ENCODE peak calls at places on chromosomes 5 and 9, in eight cellular contexts. T is BE2C; E is PC-9; Q is IMR-90; D is CD8-positive, alpha-beta T cell; K is astrocyte; P is DND-41; M is iPS DF 6.9. R is an unnamed sample.

GRCh38 chr5:92678576-92679105 is 902.4 kb downstream of the NR2F1-AS1 start:
- DNase-seq in E (no peak), P (no peak), T (peak; percentile 11), K (no peak), M (no peak), D (no peak), Q (no peak), R (no peak)

GRCh38 chr5:72394688-72395087 is 74.5 kb downstream of the PTCD2 start:
- DNase-seq in P (no peak), K (no peak), Q (no peak), T (peak; percentile 19), E (no peak), M (no peak), D (no peak), R (no peak)

GRCh38 chr9:87615547-87616148 is 110.3 kb upstream of the CTSL start:
- DNase-seq in P (no peak), M (no peak), E (peak; percentile 79), Q (no peak), D (no peak), T (no peak), K (peak; percentile 37), R (no peak)

GRCh38 chr9:35035851-35036701 is 36.3 kb downstream of the VCP start:
- DNase-seq in Q (peak; percentile 38), M (no peak), D (peak; percentile 58), P (no peak), T (no peak), E (no peak), K (no peak), R (peak; percentile 59)

GRCh38 chr5:96941140-96941539 is 5.3 kb downstream of the LNPEP start:
- DNase-seq in T (no peak), E (no peak), Q (no peak), D (no peak), P (no peak), K (no peak), M (no peak), R (no peak)

GRCh38 chr9:21056931-21057330 is 20.8 kb downstream of the IFNB1 start:
- DNase-seq in Q (peak; percentile 49), K (peak; percentile 21), M (no peak), E (no peak), D (no peak), P (no peak), T (no peak), R (no peak)

GRCh38 chr9:99137225-99137624 is 32.3 kb downstream of the TGFBR1 start:
- DNase-seq in M (no peak), T (no peak), E (no peak), Q (no peak), K (no peak), D (no peak), P (no peak), R (no peak)

GRCh38 chr9:12759767-12760166 is 15.1 kb upstream of the LURAP1L start:
- DNase-seq in P (no peak), E (no peak), Q (peak; percentile 73), D (no peak), M (no peak), T (no peak), K (peak; percentile 36), R (no peak)

GRCh38 chr9:120477534-120478001 is 102.4 kb downstream of the CDK5RAP2 start:
- DNase-seq in D (no peak), Q (peak; percentile 90), T (peak; percentile 58), P (peak; percentile 30), E (peak; percentile 52), K (peak; percentile 88), M (peak; percentile 48), R (peak; percentile 44)

GRCh38 chr5:178252258-178252657 is 19.7 kb upstream of the PHYKPL start:
- DNase-seq in Q (no peak), P (no peak), M (no peak), D (no peak), T (no peak), E (no peak), K (no peak), R (no peak)

GRCh38 chr9:117795271-117795670 is 91.1 kb downstream of the TLR4 start:
- DNase-seq in T (no peak), E (no peak), Q (no peak), P (no peak), M (no peak), K (no peak), D (no peak), R (no peak)

GRCh38 chr9:91053824-91054223 is 252.2 kb downstream of the SYK start:
- DNase-seq in E (no peak), M (no peak), P (no peak), D (no peak), K (no peak), Q (no peak), T (no peak), R (no peak)

GRCh38 chr5:31921852-31922305 is 252.2 kb downstream of the GOLPH3 start:
- DNase-seq in Q (peak; percentile 49), D (no peak), K (peak; percentile 97), E (no peak), T (no peak), M (no peak), P (no peak), R (no peak)

GRCh38 chr5:150618588-150619281 is 21.7 kb upstream of the SYNPO start:
- DNase-seq in D (no peak), P (no peak), Q (peak; percentile 62), E (no peak), K (peak; percentile 78), T (peak; percentile 78), M (no peak), R (peak; percentile 64)

GRCh38 chr9:121541945-121542344 is 42.3 kb upstream of the GGTA1 start:
- DNase-seq in E (no peak), Q (no peak), K (no peak), D (no peak), P (no peak), T (no peak), M (no peak), R (no peak)

GRCh38 chr5:38716516-38716915 is 129.3 kb upstream of the OSMR start:
- DNase-seq in D (no peak), P (no peak), K (no peak), E (no peak), M (no peak), T (no peak), Q (no peak), R (no peak)

GRCh38 chr9:95055851-95056551 is 261.5 kb downstream of the FANCC start:
- DNase-seq in P (no peak), E (no peak), T (peak; percentile 65), Q (peak; percentile 77), K (peak; percentile 66), D (no peak), M (no peak), R (no peak)

GRCh38 chr9:136451221-136451877 is 11.7 kb upstream of the INPP5E start:
- DNase-seq in D (no peak), E (no peak), P (no peak), Q (no peak), K (no peak), T (no peak), M (no peak), R (no peak)

GRCh38 chr9:136454026-136454796 is 14.6 kb upstream of the INPP5E start:
- DNase-seq in T (no peak), P (no peak), M (no peak), Q (no peak), D (no peak), K (no peak), E (no peak), R (no peak)

GRCh38 chr9:136456257-136456656 is 16.6 kb upstream of the INPP5E start:
- DNase-seq in K (no peak), P (no peak), T (no peak), Q (no peak), M (no peak), D (no peak), E (no peak), R (no peak)

GRCh38 chr9:136455043-136456002 is 15.7 kb upstream of the INPP5E start:
- DNase-seq in K (no peak), M (no peak), P (no peak), D (no peak), E (no peak), T (no peak), Q (no peak), R (no peak)

GRCh38 chr9:136453326-136453725 is 13.7 kb upstream of the INPP5E start:
- DNase-seq in M (no peak), K (no peak), P (no peak), T (no peak), Q (no peak), E (no peak), D (no peak), R (no peak)
- H3K36me3 ChIP-seq in M (peaks cover 50% of the 10 kb centered on the region), K (peaks cover 28% of the 10 kb centered on the region), P (peaks cover 87% of the 10 kb centered on the region), T (peaks cover 62% of the 10 kb centered on the region), Q (peaks cover 77% of the 10 kb centered on the region), E (peaks cover 5% of the 10 kb centered on the region), D (peaks cover 56% of the 10 kb centered on the region), R (peaks cover 40% of the 10 kb centered on the region)

GRCh38 chr5:112921833-112922817 is at the start of gene REEP5:
- DNase-seq in M (peak; percentile 41), E (peak; percentile 85), Q (peak; percentile 69), P (peak; percentile 85), K (peak; percentile 45), T (peak; percentile 92), D (peak; percentile 92), R (peak; percentile 92)
- H3K36me3 ChIP-seq in M (no peaks in the 10 kb centered on the region), E (no peaks in the 10 kb centered on the region), Q (peaks cover 12% of the 10 kb centered on the region), P (peaks cover 36% of the 10 kb centered on the region), K (peaks cover 10% of the 10 kb centered on the region), T (peaks cover 28% of the 10 kb centered on the region), D (peaks cover 6% of the 10 kb centered on the region), R (peaks cover 25% of the 10 kb centered on the region)

GRCh38 chr9:136723362-136723976 is 11.1 kb downstream of the DIPK1B start:
- DNase-seq in T (peak; percentile 50), K (no peak), M (no peak), D (no peak), E (no peak), P (no peak), Q (no peak), R (no peak)

GRCh38 chr9:136724772-136725171 is 12.4 kb downstream of the DIPK1B start:
- DNase-seq in T (no peak), D (no peak), P (no peak), Q (no peak), K (no peak), M (no peak), E (no peak), R (no peak)

GRCh38 chr9:136725612-136726011 is 13.2 kb downstream of the DIPK1B start:
- DNase-seq in Q (peak; percentile 57), P (no peak), T (peak; percentile 57), D (no peak), K (peak; percentile 32), M (no peak), E (no peak), R (no peak)

GRCh38 chr9:136722969-136723356 is 10.6 kb downstream of the DIPK1B start:
- DNase-seq in Q (no peak), K (no peak), T (peak; percentile 71), E (no peak), M (no peak), D (no peak), P (peak; percentile 14), R (no peak)

GRCh38 chr9:136723989-136724388 is 11.6 kb downstream of the DIPK1B start:
- DNase-seq in T (no peak), Q (no peak), K (no peak), E (no peak), P (no peak), M (no peak), D (no peak), R (no peak)
- H3K36me3 ChIP-seq in T (peaks cover 70% of the 10 kb centered on the region), Q (peaks cover 51% of the 10 kb centered on the region), K (peaks cover 22% of the 10 kb centered on the region), E (peaks cover 34% of the 10 kb centered on the region), P (peaks cover 46% of the 10 kb centered on the region), M (peaks cover 33% of the 10 kb centered on the region), D (peaks cover 32% of the 10 kb centered on the region), R (peaks cover 59% of the 10 kb centered on the region)

DNA sequence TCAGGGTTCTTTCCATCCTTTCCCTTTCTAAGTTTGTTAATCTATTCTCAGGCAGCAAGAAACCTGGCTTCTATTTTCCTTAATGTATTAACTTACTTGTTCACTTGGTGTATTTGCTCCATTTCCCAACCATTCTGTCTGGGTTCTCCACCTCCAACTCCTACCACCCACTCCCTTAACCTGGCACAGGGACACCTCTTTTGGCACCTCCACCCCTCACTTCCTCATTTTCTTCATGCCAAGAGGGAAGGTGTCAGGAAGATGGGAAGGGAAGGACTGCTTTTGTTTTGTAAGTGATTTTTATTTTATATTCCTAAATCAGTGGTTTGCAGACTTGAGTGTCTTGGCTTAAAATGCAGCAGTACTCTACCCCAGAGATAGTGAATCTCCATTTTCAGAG is 166.1 kb downstream of the TRIO start:
- DNase-seq in D (no peak), M (no peak), P (no peak), E (no peak), T (no peak), K (no peak), Q (no peak), R (no peak)
- H3K36me3 ChIP-seq in D (no peaks in the 10 kb centered on the region), M (peaks cover 3% of the 10 kb centered on the region), P (no peaks in the 10 kb centered on the region), E (peaks cover 45% of the 10 kb centered on the region), T (peaks cover 9% of the 10 kb centered on the region), K (peaks cover 76% of the 10 kb centered on the region), Q (peaks cover 70% of the 10 kb centered on the region), R (peaks cover 56% of the 10 kb centered on the region)

R was measured in heart left ventricle.